ENCODE peak calls at places on chromosomes 4 and X, in five cellular contexts. U is A549, W is K562, A is H1, B is HepG2. Q is an unnamed sample.

GRCh38 chrX:68896581-68896980 is 67.8 kb downstream of the EFNB1 start:
- DNase-seq in U (no peak), W (no peak), A (no peak), B (no peak), Q (no peak)

GRCh38 chr4:101037938-101038413 is 309.4 kb downstream of the PPP3CA start:
- DNase-seq in U (no peak), W (no peak), A (no peak), B (no peak), Q (no peak)

GRCh38 chr4:38202223-38202622 is 242.0 kb downstream of the PTTG2 start:
- DNase-seq in U (no peak), W (no peak), A (no peak), B (no peak), Q (no peak)

GRCh38 chrX:53284684-53285447 is 3.5 kb upstream of the IQSEC2 start:
- DNase-seq in U (peak), W (peak), A (peak), B (peak), Q (peak)

GRCh38 chrX:19964017-19964710 is 26.7 kb downstream of the BCLAF3 start:
- DNase-seq in U (no peak), W (no peak), A (no peak), B (no peak), Q (no peak)

GRCh38 chrX:112051546-112051945 is 31.0 kb downstream of the TRPC5 start:
- DNase-seq in U (no peak), W (no peak), A (no peak), B (no peak), Q (no peak)

GRCh38 chr4:137812258-137812657 is 280.0 kb upstream of the PCDH18 start:
- DNase-seq in U (no peak), W (no peak), A (no peak), B (peak), Q (no peak)

GRCh38 chrX:129629837-129630236 is 24.9 kb downstream of the APLN start:
- DNase-seq in U (no peak), W (no peak), A (no peak), B (no peak), Q (no peak)

GRCh38 chr4:142265536-142265935 is 580.6 kb downstream of the INPP4B start:
- DNase-seq in U (peak), W (no peak), A (no peak), B (no peak), Q (no peak)

GRCh38 chr4:184937745-184938144 is 80.5 kb upstream of the HELT start:
- DNase-seq in U (no peak), W (no peak), A (peak), B (no peak), Q (no peak)

GRCh38 chrX:138858438-138858837 is 146.9 kb upstream of the FGF13 start:
- DNase-seq in U (no peak), W (peak), A (no peak), B (no peak), Q (no peak)

GRCh38 chr4:179116011-179116410 is 1673.8 kb upstream of the AGA start:
- DNase-seq in U (no peak), W (no peak), A (no peak), B (no peak), Q (no peak)

GRCh38 chr4:85498068-85498733 is 23.3 kb downstream of the ARHGAP24 start:
- DNase-seq in U (no peak), W (no peak), A (no peak), B (no peak), Q (peak)

GRCh38 chr4:65589331-65589730 is 81.0 kb downstream of the EPHA5 start:
- DNase-seq in U (no peak), W (no peak), A (no peak), B (no peak), Q (no peak)

GRCh38 chrX:136694491-136695087 is 46.6 kb downstream of the CD40LG start:
- DNase-seq in U (peak), W (peak), A (peak), B (peak), Q (no peak)

GRCh38 chrX:46910415-46910814 is 1.8 kb upstream of the JADE3 start:
- DNase-seq in U (no peak), W (no peak), A (no peak), B (no peak), Q (no peak)

GRCh38 chr4:125750827-125751466 is 436.2 kb downstream of the FAT4 start:
- DNase-seq in U (peak), W (no peak), A (no peak), B (peak), Q (no peak)

GRCh38 chr4:24630937-24631336 is 46.6 kb upstream of the DHX15 start:
- DNase-seq in U (no peak), W (no peak), A (no peak), B (peak), Q (no peak)

GRCh38 chrX:129733335-129733734 is 5.4 kb upstream of the XPNPEP2 start:
- DNase-seq in U (no peak), W (no peak), A (no peak), B (no peak), Q (no peak)

GRCh38 chrX:149527705-149528104 is 13.1 kb upstream of the EOLA1 start:
- DNase-seq in U (peak), W (peak), A (no peak), B (peak), Q (no peak)

GRCh38 chrX:72461288-72461687 is 111.4 kb downstream of the HDAC8 start:
- DNase-seq in U (no peak), W (no peak), A (no peak), B (no peak), Q (no peak)

GRCh38 chr4:25863347-25863784 is 578 bp upstream of the SEL1L3 start:
- DNase-seq in U (peak), W (no peak), A (peak), B (no peak), Q (no peak)

GRCh38 chrX:1661048-1661921 is 46.4 kb downstream of the ASMT start:
- DNase-seq in U (no peak), W (peak), A (peak), B (peak), Q (peak)

DNA sequence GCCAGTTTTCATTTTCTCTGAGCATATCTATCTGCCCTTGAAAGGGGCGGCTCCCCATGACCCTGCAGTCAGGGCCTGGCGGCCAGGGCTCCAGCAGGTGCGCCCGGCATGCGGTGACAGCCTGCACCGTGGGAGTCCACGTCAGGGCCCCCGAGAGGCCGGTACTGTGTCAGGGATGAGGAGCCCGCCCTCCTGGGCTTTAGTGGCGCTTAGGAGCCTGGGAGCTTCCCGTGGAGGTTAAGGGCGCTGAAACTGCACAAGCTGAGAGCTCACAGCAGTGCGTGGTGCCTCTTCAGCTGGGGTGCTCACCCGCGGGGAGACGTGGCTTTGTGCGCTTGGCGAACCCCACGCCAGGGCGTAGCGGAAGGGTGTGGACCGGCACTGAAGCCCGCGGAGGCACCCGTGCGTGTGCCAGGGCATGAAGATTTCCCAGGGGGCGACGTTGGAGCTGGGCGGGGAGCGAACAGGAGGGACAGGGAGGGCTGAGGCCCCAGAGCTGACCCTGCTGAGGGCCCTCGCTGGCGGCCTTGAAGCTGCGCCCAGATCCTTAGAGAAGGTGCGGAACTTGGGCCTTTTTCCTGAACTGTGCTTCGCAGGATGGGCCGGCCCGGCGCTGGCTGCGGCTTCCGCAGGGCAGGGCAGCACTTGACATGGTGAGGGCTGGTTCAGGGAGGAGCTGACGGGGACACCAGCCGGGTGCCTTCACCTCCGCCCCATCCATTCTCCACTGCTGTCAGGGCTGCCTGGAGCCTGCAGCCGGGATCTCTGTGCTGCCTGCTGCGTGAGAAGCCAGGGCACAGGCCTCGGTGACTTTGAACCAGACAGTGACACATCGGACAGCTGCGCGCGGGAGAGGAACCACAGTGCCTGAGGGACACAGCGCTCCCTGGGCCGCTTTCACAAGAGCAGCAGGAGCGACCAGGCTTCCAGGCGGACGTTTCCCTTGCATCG is 32.9 kb downstream of the HTT-AS start:
- DNase-seq in U (no peak), W (no peak), A (peak), B (peak), Q (no peak)
- TF ChIP-seq KDM1A in U (no peak), W (no peak), A (no peak), B (no peak), Q (no peak)

DNA sequence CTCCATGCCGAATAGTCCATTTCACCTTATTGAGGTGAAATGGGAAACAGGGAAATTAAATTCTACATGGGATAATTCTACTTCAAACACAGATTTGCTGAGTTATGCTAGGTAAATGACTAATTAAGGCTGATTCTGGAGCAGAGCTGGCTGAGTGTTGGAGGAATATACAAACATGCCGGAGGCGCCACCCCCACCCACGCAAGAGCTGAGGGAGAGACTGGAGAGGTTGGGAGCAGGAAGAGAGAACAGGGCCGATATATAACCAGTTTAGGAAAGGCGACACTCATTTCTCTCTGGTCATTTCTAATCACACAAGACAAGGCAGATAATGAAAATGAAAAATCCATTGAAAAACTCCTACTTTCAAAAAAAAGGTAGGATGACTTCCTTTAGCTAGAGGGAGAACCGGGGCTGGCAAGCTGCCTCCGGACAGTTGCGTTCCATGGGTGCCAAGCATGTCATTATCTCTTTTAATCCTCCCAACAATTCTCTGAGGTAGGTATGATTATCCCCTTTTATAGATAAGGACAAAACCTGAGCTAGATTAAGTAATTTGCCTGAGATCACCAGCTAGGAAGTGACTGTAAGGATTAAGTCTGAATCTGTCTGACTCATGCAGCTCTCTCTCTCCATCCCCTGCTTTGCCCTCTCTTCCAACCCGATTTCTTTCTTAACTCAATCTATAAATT is 27.6 kb upstream of the CFAP299 start:
- DNase-seq in U (no peak), W (peak), A (no peak), B (no peak), Q (no peak)
- H3K4me3 ChIP-seq in U (no peak), W (no peak), A (no peak), B (no peak), Q (no peak)

DNA sequence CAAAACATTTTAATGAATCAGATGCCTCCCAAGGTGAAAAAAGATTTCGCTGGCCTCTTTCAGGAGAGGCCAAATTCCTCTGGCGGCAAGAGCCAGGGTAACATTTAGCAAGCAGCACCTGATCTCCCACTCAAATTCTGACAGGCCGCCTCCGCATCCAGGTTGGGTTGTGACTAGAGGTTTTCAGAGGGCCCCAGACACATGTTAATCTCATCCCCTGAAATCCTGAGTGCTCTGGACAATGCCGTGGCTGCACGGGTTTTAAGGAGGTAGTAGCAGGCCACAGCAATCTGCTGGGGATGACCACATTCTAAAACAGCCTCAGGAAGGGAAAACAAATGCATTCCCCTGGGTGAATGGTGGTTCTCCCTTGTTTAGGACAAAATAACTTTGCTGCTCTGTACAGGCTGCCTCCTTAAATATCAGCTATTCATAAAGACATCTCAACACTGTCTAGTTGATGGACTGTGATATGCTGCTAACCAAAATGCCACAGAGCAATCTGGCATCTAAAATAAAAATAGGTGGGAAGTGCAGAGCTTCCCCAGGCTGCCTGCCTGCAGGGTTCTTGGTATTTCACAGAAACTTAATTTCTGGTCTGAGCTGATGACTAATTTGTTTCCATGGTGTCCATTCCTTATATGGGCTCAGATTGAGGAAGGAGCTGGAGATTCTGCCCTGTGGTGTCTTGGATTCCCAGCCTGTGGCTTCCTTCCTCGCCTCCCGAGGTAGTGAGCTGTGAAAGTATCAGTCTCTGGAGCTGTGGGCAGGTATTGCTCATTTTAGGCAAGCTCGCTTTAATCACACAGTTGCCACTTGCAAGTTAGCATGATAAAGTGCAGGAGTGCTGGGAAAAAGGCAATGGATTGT is 202.1 kb downstream of the DCLK2 start:
- DNase-seq in U (no peak), W (no peak), A (no peak), B (no peak), Q (no peak)
- TF ChIP-seq KDM1A in U (no peak), W (no peak), A (no peak), B (no peak), Q (no peak)

GRCh38 chr4:7397206-7398103 is 37.3 kb downstream of the PSAPL1 start:
- DNase-seq in U (no peak), W (no peak), A (peak), B (no peak), Q (no peak)

GRCh38 chr4:7398104-7398423 is 36.7 kb downstream of the PSAPL1 start:
- DNase-seq in U (no peak), W (no peak), A (peak), B (no peak), Q (no peak)

GRCh38 chr4:7394681-7395451 is 39.9 kb downstream of the PSAPL1 start:
- DNase-seq in U (peak), W (no peak), A (peak), B (no peak), Q (no peak)

GRCh38 chr4:7395635-7396034 is 39.1 kb downstream of the PSAPL1 start:
- DNase-seq in U (no peak), W (no peak), A (peak), B (no peak), Q (no peak)

GRCh38 chr4:7396186-7396585 is 38.5 kb downstream of the PSAPL1 start:
- DNase-seq in U (no peak), W (no peak), A (no peak), B (no peak), Q (no peak)
- H3K4me3 ChIP-seq in U (no peak), W (no peak), A (no peak), B (no peak), Q (no peak)

DNA sequence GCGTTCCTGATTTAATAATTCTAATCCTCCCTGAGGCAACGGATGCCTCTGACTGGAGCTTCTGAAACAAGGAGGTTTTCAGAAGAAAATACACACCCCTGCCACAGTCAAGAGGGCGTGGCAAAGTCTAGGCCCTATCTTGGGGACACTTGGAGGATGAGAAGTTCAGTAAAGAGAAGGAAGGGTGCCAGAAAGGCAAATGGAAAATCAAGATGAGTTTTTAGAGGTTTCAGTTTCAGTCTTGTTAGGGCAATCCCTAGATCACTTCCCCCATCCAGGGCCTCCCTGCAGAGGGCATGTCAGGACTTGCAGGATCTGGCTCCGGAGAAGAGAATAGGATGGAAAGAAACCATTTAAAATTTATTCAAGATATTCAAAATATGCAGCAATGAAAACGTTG is 28.5 kb upstream of the FGF2 start:
- DNase-seq in U (peak), W (peak), A (no peak), B (peak), Q (no peak)
- TF ChIP-seq KDM1A in U (no peak), W (no peak), A (no peak), B (no peak), Q (no peak)

Q was measured in GM12878.